ENCODE peak calls at places on chromosomes 1 and 21, in four cellular contexts. One of them, this sample, is unnamed.

GRCh38 chr1:115545791-115546733 is 95.7 kb upstream of the VANGL1 start:
- DNase-seq in CD8-positive, alpha-beta T cell: no peak
- DNase-seq in GM03348: peak; percentile 91
- DNase-seq in stimulated activated CD4-positive, alpha-beta T cell treated with anti-CD3 and anti-CD28 coated beads, Interleukin-4, amount 100 ng/mL, for 4 hours: no peak
- DNase-seq in this sample: peak; percentile 94

GRCh38 chr21:22516230-22516629 is 1518.0 kb downstream of the NCAM2 start:
- DNase-seq in CD8-positive, alpha-beta T cell: no peak
- DNase-seq in GM03348: no peak
- DNase-seq in stimulated activated CD4-positive, alpha-beta T cell treated with anti-CD3 and anti-CD28 coated beads, Interleukin-4, amount 100 ng/mL, for 4 hours: no peak
- DNase-seq in this sample: no peak

GRCh38 chr1:182137546-182137945 is 76.0 kb upstream of the ZNF648 start:
- DNase-seq in CD8-positive, alpha-beta T cell: no peak
- DNase-seq in GM03348: no peak
- DNase-seq in stimulated activated CD4-positive, alpha-beta T cell treated with anti-CD3 and anti-CD28 coated beads, Interleukin-4, amount 100 ng/mL, for 4 hours: no peak
- DNase-seq in this sample: no peak

GRCh38 chr1:245396615-245397014 is 241.8 kb downstream of the KIF26B start:
- DNase-seq in CD8-positive, alpha-beta T cell: no peak
- DNase-seq in GM03348: peak; percentile 59
- DNase-seq in stimulated activated CD4-positive, alpha-beta T cell treated with anti-CD3 and anti-CD28 coated beads, Interleukin-4, amount 100 ng/mL, for 4 hours: no peak
- DNase-seq in this sample: peak; percentile 13

GRCh38 chr1:46830665-46831322 is 31.9 kb downstream of the CYP4B1 start:
- DNase-seq in CD8-positive, alpha-beta T cell: no peak
- DNase-seq in GM03348: no peak
- DNase-seq in stimulated activated CD4-positive, alpha-beta T cell treated with anti-CD3 and anti-CD28 coated beads, Interleukin-4, amount 100 ng/mL, for 4 hours: no peak
- DNase-seq in this sample: no peak

GRCh38 chr1:37656881-37657280 is 22.2 kb upstream of the RSPO1 start:
- DNase-seq in CD8-positive, alpha-beta T cell: no peak
- DNase-seq in GM03348: peak; percentile 33
- DNase-seq in stimulated activated CD4-positive, alpha-beta T cell treated with anti-CD3 and anti-CD28 coated beads, Interleukin-4, amount 100 ng/mL, for 4 hours: no peak
- DNase-seq in this sample: no peak

GRCh38 chr21:45525153-45525909 is 16.9 kb downstream of the SLC19A1 start:
- DNase-seq in CD8-positive, alpha-beta T cell: no peak
- DNase-seq in GM03348: no peak
- DNase-seq in stimulated activated CD4-positive, alpha-beta T cell treated with anti-CD3 and anti-CD28 coated beads, Interleukin-4, amount 100 ng/mL, for 4 hours: no peak
- DNase-seq in this sample: no peak

GRCh38 chr1:238562376-238562775 is 671.7 kb upstream of the ZP4 start:
- DNase-seq in CD8-positive, alpha-beta T cell: no peak
- DNase-seq in GM03348: no peak
- DNase-seq in stimulated activated CD4-positive, alpha-beta T cell treated with anti-CD3 and anti-CD28 coated beads, Interleukin-4, amount 100 ng/mL, for 4 hours: no peak
- DNase-seq in this sample: no peak

GRCh38 chr21:44301961-44302406 is 2.1 kb downstream of the PFKL start:
- DNase-seq in CD8-positive, alpha-beta T cell: no peak
- DNase-seq in GM03348: no peak
- DNase-seq in stimulated activated CD4-positive, alpha-beta T cell treated with anti-CD3 and anti-CD28 coated beads, Interleukin-4, amount 100 ng/mL, for 4 hours: no peak
- DNase-seq in this sample: no peak

GRCh38 chr1:37479255-37480124 is 5.1 kb downstream of the ZC3H12A start:
- DNase-seq in CD8-positive, alpha-beta T cell: peak; percentile 91
- DNase-seq in GM03348: peak; percentile 93
- DNase-seq in stimulated activated CD4-positive, alpha-beta T cell treated with anti-CD3 and anti-CD28 coated beads, Interleukin-4, amount 100 ng/mL, for 4 hours: peak; percentile 97
- DNase-seq in this sample: peak; percentile 91

GRCh38 chr1:50416553-50417453 is 6.4 kb downstream of the DMRTA2 start:
- DNase-seq in CD8-positive, alpha-beta T cell: no peak
- DNase-seq in GM03348: no peak
- DNase-seq in stimulated activated CD4-positive, alpha-beta T cell treated with anti-CD3 and anti-CD28 coated beads, Interleukin-4, amount 100 ng/mL, for 4 hours: no peak
- DNase-seq in this sample: no peak

GRCh38 chr1:186772228-186772627 is 56.5 kb upstream of the PLA2G4A start:
- DNase-seq in CD8-positive, alpha-beta T cell: no peak
- DNase-seq in GM03348: no peak
- DNase-seq in stimulated activated CD4-positive, alpha-beta T cell treated with anti-CD3 and anti-CD28 coated beads, Interleukin-4, amount 100 ng/mL, for 4 hours: no peak
- DNase-seq in this sample: no peak

GRCh38 chr1:174191255-174191906 is 32.1 kb downstream of the RABGAP1L start:
- DNase-seq in CD8-positive, alpha-beta T cell: no peak
- DNase-seq in GM03348: peak; percentile 79
- DNase-seq in stimulated activated CD4-positive, alpha-beta T cell treated with anti-CD3 and anti-CD28 coated beads, Interleukin-4, amount 100 ng/mL, for 4 hours: no peak
- DNase-seq in this sample: peak; percentile 74

GRCh38 chr1:30195424-30196134 is 527.8 kb downstream of the MATN1 start:
- DNase-seq in CD8-positive, alpha-beta T cell: peak; percentile 40
- DNase-seq in GM03348: no peak
- DNase-seq in stimulated activated CD4-positive, alpha-beta T cell treated with anti-CD3 and anti-CD28 coated beads, Interleukin-4, amount 100 ng/mL, for 4 hours: no peak
- DNase-seq in this sample: no peak

GRCh38 chr1:47996060-47996405 is 1.2 kb downstream of the TRABD2B start:
- DNase-seq in CD8-positive, alpha-beta T cell: no peak
- DNase-seq in GM03348: no peak
- DNase-seq in stimulated activated CD4-positive, alpha-beta T cell treated with anti-CD3 and anti-CD28 coated beads, Interleukin-4, amount 100 ng/mL, for 4 hours: no peak
- DNase-seq in this sample: no peak

GRCh38 chr1:169588785-169589485 is 2.7 kb upstream of the F5 start:
- DNase-seq in CD8-positive, alpha-beta T cell: no peak
- DNase-seq in GM03348: no peak
- DNase-seq in stimulated activated CD4-positive, alpha-beta T cell treated with anti-CD3 and anti-CD28 coated beads, Interleukin-4, amount 100 ng/mL, for 4 hours: peak; percentile 50
- DNase-seq in this sample: no peak

GRCh38 chr1:84573481-84573966 is 716 bp downstream of the CTBS start:
- DNase-seq in CD8-positive, alpha-beta T cell: no peak
- DNase-seq in GM03348: no peak
- DNase-seq in stimulated activated CD4-positive, alpha-beta T cell treated with anti-CD3 and anti-CD28 coated beads, Interleukin-4, amount 100 ng/mL, for 4 hours: no peak
- DNase-seq in this sample: no peak

GRCh38 chr1:41516168-41516961 is 31.9 kb upstream of the EDN2 start:
- DNase-seq in CD8-positive, alpha-beta T cell: peak; percentile 69
- DNase-seq in GM03348: peak; percentile 98
- DNase-seq in stimulated activated CD4-positive, alpha-beta T cell treated with anti-CD3 and anti-CD28 coated beads, Interleukin-4, amount 100 ng/mL, for 4 hours: peak; percentile 43
- DNase-seq in this sample: peak; percentile 97

GRCh38 chr1:19768321-19769210 is 31.1 kb downstream of the TMCO4 start:
- DNase-seq in CD8-positive, alpha-beta T cell: no peak
- DNase-seq in GM03348: no peak
- DNase-seq in stimulated activated CD4-positive, alpha-beta T cell treated with anti-CD3 and anti-CD28 coated beads, Interleukin-4, amount 100 ng/mL, for 4 hours: no peak
- DNase-seq in this sample: no peak

GRCh38 chr1:3305156-3305555 is 149.3 kb upstream of the ARHGEF16 start:
- DNase-seq in CD8-positive, alpha-beta T cell: no peak
- DNase-seq in GM03348: no peak
- DNase-seq in stimulated activated CD4-positive, alpha-beta T cell treated with anti-CD3 and anti-CD28 coated beads, Interleukin-4, amount 100 ng/mL, for 4 hours: no peak
- DNase-seq in this sample: no peak

GRCh38 chr1:203140076-203140475 is 12.6 kb downstream of the ADORA1 start:
- DNase-seq in CD8-positive, alpha-beta T cell: no peak
- DNase-seq in GM03348: no peak
- DNase-seq in stimulated activated CD4-positive, alpha-beta T cell treated with anti-CD3 and anti-CD28 coated beads, Interleukin-4, amount 100 ng/mL, for 4 hours: no peak
- DNase-seq in this sample: no peak

GRCh38 chr1:213982814-213983588 is 4.8 kb upstream of the PROX1 start:
- DNase-seq in CD8-positive, alpha-beta T cell: no peak
- DNase-seq in GM03348: no peak
- DNase-seq in stimulated activated CD4-positive, alpha-beta T cell treated with anti-CD3 and anti-CD28 coated beads, Interleukin-4, amount 100 ng/mL, for 4 hours: no peak
- DNase-seq in this sample: no peak

GRCh38 chr1:228695015-228695955 is 40.0 kb upstream of the RHOU start:
- DNase-seq in CD8-positive, alpha-beta T cell: no peak
- DNase-seq in GM03348: no peak
- DNase-seq in stimulated activated CD4-positive, alpha-beta T cell treated with anti-CD3 and anti-CD28 coated beads, Interleukin-4, amount 100 ng/mL, for 4 hours: no peak
- DNase-seq in this sample: no peak